ENCODE peak calls at places on chromosomes 5 and 9, in five cellular contexts. X, I, E, Y and B are unnamed samples.

GRCh38 chr5:76472338-76473336 is 69.6 kb downstream of the IQGAP2 start:
- DNase-seq in E (no peak), I (no peak), X (no peak), Y (no peak), B (no peak)

GRCh38 chr5:153496835-153497234 is 6.4 kb downstream of the GRIA1 start:
- DNase-seq in I (no peak), E (no peak), Y (no peak), X (no peak), B (no peak)

GRCh38 chr9:89603629-89604462 is 966 bp upstream of the GADD45G start:
- DNase-seq in I (peak), X (no peak), E (peak), Y (peak), B (no peak)

GRCh38 chr9:2043881-2044462 is 28.8 kb downstream of the SMARCA2 start:
- DNase-seq in X (no peak), E (no peak), I (no peak), Y (no peak), B (no peak)

GRCh38 chr9:103867886-103868285 is 226.2 kb upstream of the SMC2 start:
- DNase-seq in Y (no peak), X (no peak), I (no peak), E (no peak), B (no peak)

GRCh38 chr5:113806823-113807222 is 293.3 kb downstream of the YTHDC2 start:
- DNase-seq in E (no peak), X (no peak), Y (no peak), I (no peak), B (no peak)

GRCh38 chr9:2424564-2425153 is 196.9 kb upstream of the VLDLR start:
- DNase-seq in Y (no peak), E (no peak), X (no peak), I (no peak), B (no peak)

GRCh38 chr5:109610581-109610980 is 79.1 kb upstream of the MAN2A1 start:
- DNase-seq in X (no peak), E (no peak), Y (no peak), I (no peak), B (no peak)

GRCh38 chr5:80516826-80517225 is 28.9 kb downstream of the FAM151B start:
- DNase-seq in E (no peak), Y (peak), I (no peak), X (peak), B (peak)

GRCh38 chr5:43041131-43041668 is 1.1 kb upstream of the ANXA2R start:
- DNase-seq in Y (no peak), E (peak), I (no peak), X (no peak), B (no peak)

GRCh38 chr5:9192286-9192685 is 353.6 kb downstream of the SEMA5A start:
- DNase-seq in I (no peak), E (no peak), X (no peak), Y (no peak), B (no peak)

GRCh38 chr5:173920866-173921265 is 32.7 kb downstream of the CPEB4 start:
- DNase-seq in E (no peak), X (no peak), I (no peak), Y (no peak), B (no peak)

GRCh38 chr5:173923236-173924104 is 35.3 kb downstream of the CPEB4 start:
- DNase-seq in X (no peak), I (no peak), Y (no peak), E (no peak), B (no peak)

GRCh38 chr5:173924899-173925298 is 36.8 kb downstream of the CPEB4 start:
- DNase-seq in E (no peak), Y (no peak), X (no peak), I (no peak), B (no peak)

GRCh38 chr5:173920024-173920753 is 32.0 kb downstream of the CPEB4 start:
- DNase-seq in Y (no peak), I (no peak), E (no peak), X (no peak), B (no peak)

GRCh38 chr5:173922527-173922926 is 34.4 kb downstream of the CPEB4 start:
- DNase-seq in E (no peak), I (no peak), Y (no peak), X (no peak), B (no peak)
- H3K27ac ChIP-seq in E (peak), I (peak), Y (no peak), X (no peak), B (no peak)

GRCh38 chr5:168315991-168316578 is 24.6 kb downstream of the WWC1 start:
- DNase-seq in X (no peak), E (peak), Y (peak), I (no peak), B (no peak)
- H3K27ac ChIP-seq in X (no peak), E (no peak), Y (peak), I (no peak), B (peak)

GRCh38 chr5:10626473-10627013 is 62.7 kb downstream of the ANKRD33B start:
- DNase-seq in I (no peak), X (no peak), E (no peak), Y (no peak), B (no peak)
- H3K27ac ChIP-seq in I (no peak), X (no peak), E (peak), Y (no peak), B (no peak)

GRCh38 chr9:131692612-131692976 is 47.3 kb downstream of the RAPGEF1 start:
- DNase-seq in I (no peak), Y (no peak), X (no peak), E (no peak), B (no peak)

GRCh38 chr9:131695366-131696162 is 44.3 kb downstream of the RAPGEF1 start:
- DNase-seq in X (no peak), I (no peak), E (no peak), Y (no peak), B (no peak)

GRCh38 chr9:131693163-131693562 is 46.7 kb downstream of the RAPGEF1 start:
- DNase-seq in Y (no peak), I (no peak), X (no peak), E (no peak), B (no peak)

GRCh38 chr9:131691969-131692611 is 47.8 kb downstream of the RAPGEF1 start:
- DNase-seq in X (no peak), E (no peak), Y (no peak), I (no peak), B (no peak)

GRCh38 chr9:131693651-131694597 is 46.0 kb downstream of the RAPGEF1 start:
- DNase-seq in I (no peak), Y (no peak), X (no peak), E (no peak), B (no peak)
- H3K27ac ChIP-seq in I (no peak), Y (no peak), X (no peak), E (no peak), B (no peak)

GRCh38 chr9:98977246-98977681 is 33.6 kb downstream of the COL15A1 start:
- DNase-seq in E (no peak), Y (no peak), I (no peak), X (no peak), B (no peak)
- H3K27ac ChIP-seq in E (peak), Y (no peak), I (no peak), X (no peak), B (no peak)

DNA sequence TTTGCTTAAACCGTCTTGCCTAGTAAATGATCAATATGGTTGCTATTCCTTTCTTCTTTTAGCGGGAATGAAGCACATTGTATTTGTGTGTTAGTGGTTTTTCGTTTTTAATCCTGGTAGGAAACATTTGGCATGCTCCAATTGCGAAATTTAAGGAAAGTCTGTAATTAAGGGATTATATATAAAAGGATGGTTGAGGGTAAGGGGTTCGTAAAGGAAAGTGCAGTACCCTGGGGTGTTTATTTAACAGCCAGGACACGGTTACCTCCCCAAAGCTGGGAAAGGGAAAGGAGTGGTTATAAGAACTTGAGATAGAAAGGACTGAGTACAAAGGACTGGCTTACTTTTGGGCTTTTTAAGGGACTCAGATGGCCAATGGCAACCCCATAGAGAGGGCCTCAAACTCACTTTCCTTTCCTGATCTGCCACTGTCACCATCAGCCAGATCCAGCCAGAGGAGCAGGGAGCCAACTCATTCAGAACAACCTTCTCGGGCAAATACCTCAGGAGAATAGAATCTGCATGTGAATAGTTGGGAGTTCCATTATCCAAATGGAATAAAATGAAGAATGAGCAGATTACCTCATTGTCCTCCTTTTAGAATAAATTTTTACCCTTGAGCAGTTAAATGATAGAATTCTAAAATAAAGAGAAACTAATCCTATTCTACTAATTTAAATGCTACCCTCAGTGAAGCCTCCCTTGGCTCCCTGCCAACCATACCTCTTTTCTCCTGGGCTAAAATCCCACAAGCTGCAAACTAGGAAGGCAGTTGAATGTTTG is 117.7 kb downstream of the SNCAIP start:
- DNase-seq in Y (no peak), X (no peak), E (no peak), I (no peak), B (no peak)
- H3K27ac ChIP-seq in Y (no peak), X (no peak), E (no peak), I (no peak), B (no peak)

GRCh38 chr5:50968296-50969206 is 302.1 kb downstream of the PARP8 start:
- DNase-seq in I (no peak), X (no peak), Y (peak), E (no peak), B (no peak)
- H3K27ac ChIP-seq in I (no peak), X (no peak), Y (no peak), E (no peak), B (no peak)

GRCh38 chr9:130027533-130028370 is 15.2 kb downstream of the FNBP1 start:
- DNase-seq in X (no peak), E (no peak), I (no peak), Y (no peak), B (no peak)
- H3K27ac ChIP-seq in X (no peak), E (no peak), I (no peak), Y (no peak), B (no peak)

DNA sequence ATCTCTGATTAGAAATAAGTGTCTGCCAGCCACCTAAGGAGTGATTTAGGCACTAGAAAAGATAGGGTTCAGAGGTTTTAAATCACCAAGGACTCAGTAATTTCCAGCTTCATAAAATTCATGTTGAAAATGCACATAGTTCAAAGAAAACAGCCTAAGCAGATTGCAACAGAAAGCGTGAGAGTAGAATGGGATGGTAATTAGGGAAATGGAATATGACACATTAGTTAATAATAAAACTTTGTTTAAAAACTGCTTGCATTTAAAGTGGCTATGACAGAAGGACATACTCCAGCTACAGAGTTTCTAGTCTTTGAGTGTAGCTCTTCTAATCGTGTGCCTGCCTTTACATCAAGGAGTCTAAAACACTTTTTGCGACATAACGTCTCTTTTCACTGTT is 490.8 kb downstream of the TLE4 start:
- DNase-seq in Y (no peak), X (no peak), I (no peak), E (no peak), B (no peak)
- H3K27ac ChIP-seq in Y (no peak), X (no peak), I (no peak), E (peak), B (no peak)